ENCODE peak calls at places on chromosome 17, in six cellular contexts. S is body of pancreas; Q is effector memory CD4-positive, alpha-beta T cell; J is CD4-positive, alpha-beta memory T cell; W is BE2C; K is osteoblast. A is an unnamed sample.
A peak's percentile ranks its signal among the peaks of the same experiment; 100 is the strongest.

GRCh38 chr17:55672585-55673501 is 49.8 kb downstream of the TMEM100 start:
- DNase-seq in Q (no peak), K (no peak), W (no peak), S (peak; percentile 20), J (no peak), A (no peak)

GRCh38 chr17:48259710-48260291 is 152.2 kb downstream of the SNX11 start:
- DNase-seq in J (no peak), W (no peak), S (peak; percentile 41), Q (no peak), K (no peak), A (no peak)

GRCh38 chr17:40340880-40341807 is 23.4 kb downstream of the GJD3 start:
- DNase-seq in J (peak; percentile 86), Q (peak; percentile 88), W (peak; percentile 88), K (peak; percentile 94), S (peak; percentile 91), A (peak; percentile 99)

GRCh38 chr17:50363217-50364060 is 9.5 kb downstream of the MRPL27 start:
- DNase-seq in Q (no peak), J (no peak), K (peak; percentile 94), S (no peak), W (peak; percentile 81), A (no peak)

GRCh38 chr17:82435103-82435502 is 15.4 kb downstream of the CYBC1 start:
- DNase-seq in S (no peak), W (no peak), K (peak; percentile 94), Q (no peak), J (no peak), A (peak; percentile 64)

GRCh38 chr17:38919316-38920078 is 5.9 kb upstream of the LASP1NB start:
- DNase-seq in Q (no peak), S (no peak), K (no peak), J (no peak), W (no peak), A (peak; percentile 40)

GRCh38 chr17:65131946-65132345 is 5.2 kb upstream of the RGS9 start:
- DNase-seq in W (no peak), K (peak; percentile 96), S (no peak), Q (no peak), J (no peak), A (no peak)

GRCh38 chr17:48131216-48131824 is 23.8 kb downstream of the SNX11 start:
- DNase-seq in W (peak; percentile 79), J (peak; percentile 58), S (peak; percentile 73), Q (no peak), K (peak; percentile 92), A (no peak)

GRCh38 chr17:81429353-81429774 is 34.1 kb downstream of the BAHCC1 start:
- DNase-seq in W (peak; percentile 94), Q (no peak), J (no peak), S (peak; percentile 90), K (peak; percentile 99), A (peak; percentile 83)

GRCh38 chr17:7281953-7282751 is 634 bp downstream of the SLC2A4 start:
- DNase-seq in J (no peak), Q (no peak), K (peak; percentile 72), W (no peak), S (no peak), A (peak; percentile 79)

GRCh38 chr17:6608321-6608720 is 32.2 kb downstream of the KIAA0753 start:
- DNase-seq in K (no peak), Q (no peak), J (no peak), S (no peak), W (no peak), A (no peak)

GRCh38 chr17:39486242-39486641 is 25.0 kb downstream of the CDK12 start:
- DNase-seq in S (no peak), Q (no peak), K (peak; percentile 45), J (no peak), W (no peak), A (no peak)

GRCh38 chr17:40471856-40472732 is 28.8 kb downstream of the IGFBP4 start:
- DNase-seq in K (peak; percentile 47), S (no peak), Q (no peak), W (no peak), J (no peak), A (no peak)

GRCh38 chr17:82602487-82602886 is 45.8 kb downstream of the WDR45B start:
- DNase-seq in K (no peak), S (no peak), W (no peak), Q (no peak), J (no peak), A (no peak)

GRCh38 chr17:66714046-66715023 is 120.6 kb upstream of the CACNG5 start:
- DNase-seq in K (no peak), S (no peak), J (no peak), W (no peak), Q (no peak), A (no peak)

GRCh38 chr17:38886643-38887010 is 16.8 kb downstream of the LASP1 start:
- DNase-seq in W (no peak), J (no peak), S (no peak), K (peak; percentile 50), Q (no peak), A (no peak)

GRCh38 chr17:27765353-27765752 is 35.0 kb downstream of the NOS2 start:
- DNase-seq in W (no peak), J (no peak), K (no peak), Q (no peak), S (no peak), A (no peak)

DNA sequence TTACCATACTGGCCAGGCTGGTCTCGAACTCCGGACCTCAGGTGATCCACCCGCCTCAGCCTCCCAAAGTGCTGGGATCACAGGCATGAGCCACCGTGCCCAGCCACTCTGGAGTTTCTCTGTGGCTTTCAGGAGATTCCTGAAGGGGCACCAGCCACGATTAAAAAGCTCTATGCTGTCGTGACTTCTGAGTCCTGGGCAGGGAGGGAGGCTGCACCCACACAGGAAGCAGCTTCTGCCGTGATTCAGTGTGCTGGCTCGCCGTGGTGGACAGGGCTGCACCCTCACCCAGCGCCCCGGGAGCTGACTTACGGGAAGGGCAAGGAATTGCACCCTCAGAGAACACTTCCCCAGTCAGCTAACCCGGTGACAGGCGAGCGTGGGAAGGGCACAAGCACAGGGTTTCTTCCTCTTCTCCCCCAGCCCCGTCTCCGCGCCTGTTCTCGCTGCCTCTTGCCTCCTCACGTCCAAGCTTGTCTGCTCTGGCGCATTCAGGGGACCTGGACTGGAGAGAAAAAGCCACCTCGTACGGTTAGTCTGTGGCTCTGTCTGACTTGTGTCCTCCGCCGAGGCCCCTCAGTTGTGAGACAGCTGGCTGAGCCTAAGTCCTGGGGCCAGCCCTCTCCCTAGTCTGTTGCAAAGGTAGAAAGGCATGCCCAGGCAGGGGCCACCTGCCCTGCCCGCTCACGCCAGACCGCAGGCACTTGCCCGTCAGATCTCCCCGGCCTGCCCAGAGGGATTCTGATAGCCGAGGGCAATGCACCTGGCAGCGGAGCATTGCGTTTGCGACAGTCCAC is 145.0 kb downstream of the SEC14L1 start:
- DNase-seq in K (peak; percentile 99), S (peak; percentile 76), J (no peak), W (peak; percentile 38), Q (no peak), A (peak; percentile 91)
- H3K4me1 ChIP-seq in K (peaks cover 59% of the 10 kb centered on the region), S (peaks cover 79% of the 10 kb centered on the region), J (peaks cover 12% of the 10 kb centered on the region), W (peaks cover 39% of the 10 kb centered on the region), Q (peaks cover 6% of the 10 kb centered on the region), A (peaks cover 58% of the 10 kb centered on the region)

GRCh38 chr17:1967092-1967662 is 58.0 kb downstream of the RTN4RL1 start:
- DNase-seq in W (no peak), K (no peak), J (no peak), Q (no peak), S (no peak), A (no peak)

GRCh38 chr17:1963250-1963649 is 61.9 kb downstream of the RTN4RL1 start:
- DNase-seq in K (peak; percentile 53), W (no peak), J (no peak), Q (no peak), S (no peak), A (no peak)

GRCh38 chr17:1966274-1967086 is 58.7 kb downstream of the RTN4RL1 start:
- DNase-seq in S (no peak), W (no peak), K (peak; percentile 61), Q (no peak), J (no peak), A (no peak)

GRCh38 chr17:1969712-1970111 is 55.4 kb downstream of the RTN4RL1 start:
- DNase-seq in K (no peak), Q (no peak), W (no peak), S (no peak), J (no peak), A (no peak)

GRCh38 chr17:1965556-1966273 is 59.4 kb downstream of the RTN4RL1 start:
- DNase-seq in W (no peak), K (peak; percentile 39), J (no peak), Q (no peak), S (no peak), A (no peak)
- H3K27me3 ChIP-seq in W (no peaks in the 10 kb centered on the region), K (peaks cover 3% of the 10 kb centered on the region), J (no peaks in the 10 kb centered on the region), Q (peaks cover 3% of the 10 kb centered on the region), S (no peaks in the 10 kb centered on the region), A (no peaks in the 10 kb centered on the region)

DNA sequence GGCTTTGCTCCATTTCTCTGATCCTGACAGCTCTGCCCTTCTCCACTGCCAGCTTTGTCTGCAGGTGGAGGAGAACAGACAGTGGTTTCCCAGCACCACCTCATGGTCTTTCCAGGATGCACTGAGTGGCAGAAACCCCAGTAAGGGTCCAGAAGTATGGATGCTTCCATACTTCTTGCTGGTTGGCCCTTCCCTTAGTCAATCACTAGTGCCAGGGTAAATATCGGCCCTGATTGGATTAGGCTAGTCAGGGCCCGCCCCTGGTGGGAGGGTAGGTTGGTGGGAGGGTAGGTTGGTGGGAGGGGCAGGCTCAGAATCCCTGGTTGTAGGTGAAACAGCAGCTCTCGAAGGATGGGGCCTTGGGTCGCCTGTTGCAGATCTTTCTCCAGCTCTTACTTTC is 10.2 kb downstream of the RNF213 start:
- DNase-seq in S (peak; percentile 39), J (peak; percentile 36), W (peak; percentile 68), K (peak; percentile 80), Q (no peak), A (no peak)
- H3K4me1 ChIP-seq in S (no peaks in the 10 kb centered on the region), J (peaks cover 80% of the 10 kb centered on the region), W (no peaks in the 10 kb centered on the region), K (no peaks in the 10 kb centered on the region), Q (peaks cover 28% of the 10 kb centered on the region), A (peaks cover 93% of the 10 kb centered on the region)

GRCh38 chr17:73718912-73719311 is 74.7 kb upstream of the SDK2 start:
- DNase-seq in S (no peak), W (no peak), J (no peak), K (no peak), Q (no peak), A (peak; percentile 66)

GRCh38 chr17:73717690-73718089 is 73.4 kb upstream of the SDK2 start:
- DNase-seq in W (no peak), K (no peak), Q (no peak), S (no peak), J (no peak), A (peak; percentile 34)

GRCh38 chr17:73718362-73718761 is 74.1 kb upstream of the SDK2 start:
- DNase-seq in W (no peak), S (no peak), J (no peak), Q (no peak), K (no peak), A (peak; percentile 6)

GRCh38 chr17:73713136-73713535 is 68.9 kb upstream of the SDK2 start:
- DNase-seq in W (no peak), K (no peak), S (no peak), Q (no peak), J (no peak), A (peak; percentile 66)

DNA sequence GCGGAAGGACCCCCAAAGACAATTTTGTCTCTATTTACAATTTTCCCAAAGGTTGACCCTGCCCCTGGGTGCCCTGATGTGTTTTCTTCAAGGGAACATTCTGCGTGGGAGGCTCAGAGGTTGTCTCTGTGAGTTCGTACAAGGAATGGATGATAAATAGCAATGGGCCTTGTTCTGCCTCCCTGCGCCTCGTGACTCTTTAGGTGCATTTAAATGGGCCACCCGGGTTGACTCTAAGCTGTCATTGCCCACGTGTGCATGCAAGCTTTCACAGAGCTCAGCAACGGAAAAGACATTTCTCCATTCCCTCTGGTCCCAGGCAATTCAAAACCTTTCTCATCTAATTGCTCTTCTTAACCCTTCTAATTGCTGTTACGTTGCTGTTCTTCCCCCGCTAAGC is 71.5 kb upstream of the SDK2 start:
- DNase-seq in W (no peak), J (no peak), Q (no peak), K (no peak), S (no peak), A (peak; percentile 11)
- H3K27me3 ChIP-seq in W (no peaks in the 10 kb centered on the region), J (no peaks in the 10 kb centered on the region), Q (no peaks in the 10 kb centered on the region), K (no peaks in the 10 kb centered on the region), S (no peaks in the 10 kb centered on the region), A (no peaks in the 10 kb centered on the region)